ENCODE peak calls at places on chromosomes 16 and 17, in four cellular contexts. X is IMR-90, V is GM12878, B is K562. P is an unnamed sample.

GRCh38 chr17:8359769-8360168 is 16.7 kb downstream of the KRABD2 start:
- DNase-seq in X (peak), V (no peak), B (peak), P (no peak)

GRCh38 chr17:45261577-45262515 is at the start of gene SPATA32:
- DNase-seq in X (peak), V (no peak), B (no peak), P (no peak)

GRCh38 chr17:4582691-4583090 is 1.6 kb upstream of the SMTNL2 start:
- DNase-seq in X (no peak), V (no peak), B (no peak), P (no peak)

GRCh38 chr16:81597079-81597658 is 152.6 kb downstream of the CMIP start:
- DNase-seq in X (no peak), V (no peak), B (no peak), P (no peak)

GRCh38 chr17:29143894-29144293 is 36.3 kb downstream of the MYO18A start:
- DNase-seq in X (peak), V (no peak), B (peak), P (peak)

GRCh38 chr16:64428463-64428862 is 693.4 kb downstream of the CDH11 start:
- DNase-seq in X (peak), V (no peak), B (no peak), P (no peak)

GRCh38 chr17:17484451-17484899 is 7.7 kb downstream of the MED9 start:
- DNase-seq in X (peak), V (no peak), B (no peak), P (no peak)

GRCh38 chr16:57500578-57501111 is 14.4 kb upstream of the DOK4 start:
- DNase-seq in X (no peak), V (no peak), B (peak), P (no peak)

GRCh38 chr16:88282221-88283041 is 100.3 kb upstream of the ZNF469 start:
- DNase-seq in X (peak), V (no peak), B (no peak), P (peak)

GRCh38 chr17:44314031-44314430 is 5.6 kb downstream of the RUNDC3A start:
- DNase-seq in X (no peak), V (no peak), B (peak), P (no peak)

GRCh38 chr16:1112506-1113184 is 16.6 kb upstream of the C1QTNF8 start:
- DNase-seq in X (no peak), V (no peak), B (no peak), P (no peak)

GRCh38 chr17:68089881-68090280 is 54.3 kb downstream of the KPNA2 start:
- DNase-seq in X (peak), V (no peak), B (peak), P (peak)

GRCh38 chr17:65564793-65565192 is 3.3 kb upstream of the AXIN2 start:
- DNase-seq in X (peak), V (no peak), B (no peak), P (no peak)

GRCh38 chr17:22286337-22287041 is 594.2 kb downstream of the KCNJ18 start:
- DNase-seq in X (no peak), V (no peak), B (no peak), P (no peak)

GRCh38 chr17:82931696-82932060 is 91.9 kb upstream of the ZNF750 start:
- DNase-seq in X (peak), V (no peak), B (no peak), P (no peak)

GRCh38 chr16:68707341-68708152 is 29.5 kb upstream of the CDH1 start:
- DNase-seq in X (no peak), V (no peak), B (peak), P (peak)

GRCh38 chr16:86508947-86509758 is 1.2 kb upstream of the FOXF1 start:
- DNase-seq in X (peak), V (no peak), B (no peak), P (no peak)

GRCh38 chr16:26981266-26981938 is 85.3 kb upstream of the C16orf82 start:
- DNase-seq in X (peak), V (no peak), B (no peak), P (no peak)

GRCh38 chr17:46910179-46910927 is 12.6 kb upstream of the GOSR2 start:
- DNase-seq in X (no peak), V (no peak), B (no peak), P (no peak)

GRCh38 chr17:72916991-72917390 is 175.5 kb downstream of the SLC39A11 start:
- DNase-seq in X (peak), V (no peak), B (no peak), P (no peak)

GRCh38 chr16:53061701-53062159 is 6.9 kb downstream of the CHD9 start:
- DNase-seq in X (no peak), V (peak), B (no peak), P (no peak)

GRCh38 chr17:76601042-76601441 is 15.4 kb upstream of the ST6GALNAC2 start:
- DNase-seq in X (no peak), V (no peak), B (no peak), P (no peak)

GRCh38 chr17:41941158-41941557 is 10.7 kb downstream of the ODAD4 start:
- DNase-seq in X (no peak), V (no peak), B (no peak), P (no peak)

GRCh38 chr16:53282975-53283946 is 151.0 kb upstream of the RBL2 start:
- DNase-seq in X (peak), V (peak), B (peak), P (peak)

GRCh38 chr16:54069601-54070239 is 216.9 kb downstream of the IRX3 start:
- DNase-seq in X (no peak), V (no peak), B (no peak), P (no peak)

GRCh38 chr16:1152123-1152638 is 725 bp upstream of the CACNA1H start:
- DNase-seq in X (no peak), V (no peak), B (no peak), P (peak)

GRCh38 chr17:2406903-2407790 is 6.3 kb upstream of the MNT start:
- DNase-seq in X (peak), V (no peak), B (no peak), P (peak)

GRCh38 chr17:61345081-61345480 is 54.6 kb upstream of the TBX2 start:
- DNase-seq in X (no peak), V (no peak), B (no peak), P (no peak)

GRCh38 chr16:57592591-57593003 is 35.8 kb upstream of the ADGRG1 start:
- DNase-seq in X (no peak), V (no peak), B (no peak), P (no peak)

GRCh38 chr17:45246861-45247428 is 14.9 kb downstream of the SPATA32 start:
- DNase-seq in X (peak), V (no peak), B (peak), P (peak)

GRCh38 chr16:70430667-70431536 is 8.0 kb downstream of the ST3GAL2 start:
- DNase-seq in X (peak), V (peak), B (peak), P (no peak)

GRCh38 chr17:61401280-61402072 is 1.8 kb downstream of the TBX2 start:
- DNase-seq in X (peak), V (no peak), B (no peak), P (no peak)

GRCh38 chr16:82701302-82702022 is 74.7 kb downstream of the CDH13 start:
- DNase-seq in X (no peak), V (no peak), B (no peak), P (no peak)

GRCh38 chr16:17362946-17363345 is 107.8 kb downstream of the XYLT1 start:
- DNase-seq in X (peak), V (no peak), B (no peak), P (no peak)

GRCh38 chr17:71530227-71530626 is 590.6 kb upstream of the SOX9 start:
- DNase-seq in X (no peak), V (no peak), B (no peak), P (no peak)

GRCh38 chr16:4837733-4838501 is 9.2 kb downstream of the GLYR1 start:
- DNase-seq in X (no peak), V (no peak), B (no peak), P (no peak)

GRCh38 chr16:13919330-13919682 is 648 bp upstream of the ERCC4 start:
- DNase-seq in X (peak), V (no peak), B (peak), P (peak)

GRCh38 chr17:57692770-57693169 is 52.3 kb downstream of the CCDC182 start:
- DNase-seq in X (no peak), V (no peak), B (no peak), P (no peak)

GRCh38 chr17:7989781-7990655 is 12.4 kb upstream of the GUCY2D start:
- DNase-seq in X (peak), V (peak), B (peak), P (peak)

GRCh38 chr17:14407541-14407940 is 106.7 kb downstream of the HS3ST3B1 start:
- DNase-seq in X (no peak), V (no peak), B (no peak), P (no peak)

DNA sequence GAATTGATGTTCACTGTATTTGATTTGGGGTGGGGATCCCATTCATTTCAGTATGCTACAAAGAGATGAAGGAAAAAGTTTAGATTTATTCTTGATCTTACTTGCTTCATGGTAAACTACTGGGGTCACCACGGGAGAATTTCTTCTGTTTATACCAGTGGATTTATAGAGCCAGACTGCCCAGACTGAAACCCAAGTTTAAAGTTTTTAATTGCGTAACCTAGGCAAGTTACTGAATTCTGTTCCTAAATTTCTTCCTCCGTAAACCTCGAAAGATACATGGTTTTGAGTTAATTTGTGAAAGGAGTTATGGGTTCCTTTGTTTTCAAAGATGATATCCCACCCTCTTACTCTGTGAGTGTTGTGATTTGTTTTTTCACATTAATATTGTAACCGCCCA is 26.4 kb downstream of the PIGL start:
- DNase-seq in X (peak), V (no peak), B (no peak), P (no peak)
- TF ChIP-seq ELK1 in X (no peak), V (no peak), B (no peak), P (no peak)

DNA sequence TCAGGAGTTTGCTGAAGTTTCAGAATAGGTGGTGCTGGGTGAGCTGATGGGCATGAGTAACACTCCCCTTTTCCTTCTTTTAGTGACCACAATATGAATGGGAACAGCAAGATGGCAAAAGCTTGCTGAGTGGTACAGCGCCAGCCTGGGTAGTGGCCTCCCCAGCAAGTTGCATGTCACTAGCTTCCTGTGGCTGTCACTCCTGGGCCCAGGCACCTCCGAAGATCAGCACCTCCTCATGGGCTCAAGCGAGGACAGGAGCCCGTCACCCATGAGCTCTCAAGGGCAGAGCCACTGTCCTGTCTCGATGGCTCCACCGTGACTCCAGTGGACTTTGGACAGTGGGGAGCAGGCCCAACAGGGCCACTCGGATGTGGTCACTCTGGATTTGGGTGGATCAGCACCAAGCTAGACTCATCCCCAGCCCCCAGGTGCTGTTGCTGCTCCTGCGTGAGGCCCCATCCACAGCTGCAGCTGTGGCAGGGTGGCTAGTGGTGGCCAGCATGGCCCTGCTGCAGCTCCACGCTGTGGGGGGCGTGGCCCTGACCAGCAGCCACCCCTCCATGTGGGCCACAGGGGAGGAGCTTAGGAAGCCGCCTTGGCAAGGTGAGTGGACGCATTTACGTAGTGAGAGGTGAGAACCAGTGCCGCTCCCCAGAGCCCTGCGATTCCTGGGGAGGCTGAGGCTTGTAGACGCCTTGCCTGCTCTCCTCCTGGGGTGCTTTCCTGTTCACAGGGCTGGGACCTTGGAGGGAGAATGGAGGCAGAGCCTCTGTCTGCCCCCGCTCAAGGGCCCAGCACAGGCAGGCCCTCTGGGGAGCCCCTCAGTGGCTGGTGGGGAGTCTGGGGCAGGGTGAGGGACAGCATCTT is 13.6 kb upstream of the DNASE1 start:
- DNase-seq in X (no peak), V (no peak), B (peak), P (no peak)
- TF ChIP-seq ELK1 in X (no peak), V (no peak), B (no peak), P (no peak)

DNA sequence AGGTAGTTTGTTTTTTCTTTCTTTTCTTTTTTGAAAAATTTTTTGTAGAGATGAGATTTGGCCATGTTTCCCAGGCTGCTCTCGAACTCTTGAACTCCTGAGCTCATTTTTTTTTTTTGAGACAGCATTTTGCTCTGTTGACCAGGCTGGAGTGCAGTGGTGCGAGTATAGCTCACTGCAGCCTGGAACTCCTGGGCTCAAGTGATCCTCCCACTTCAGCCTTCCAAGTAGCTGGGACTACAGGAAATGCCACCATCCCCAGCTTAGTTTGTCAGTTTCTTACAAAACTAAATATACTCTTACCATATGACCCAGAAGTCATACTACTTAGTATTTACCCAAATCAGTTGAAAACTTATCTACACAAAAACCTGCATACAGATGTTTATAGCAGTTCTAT is 14.4 kb upstream of the FBXO47 start:
- DNase-seq in X (peak), V (no peak), B (no peak), P (no peak)
- TF ChIP-seq ELK1 in X (no peak), V (no peak), B (no peak), P (no peak)

GRCh38 chr17:40596261-40596919 is 31.1 kb upstream of the CCR7 start:
- DNase-seq in X (peak), V (peak), B (peak), P (peak)
- TF ChIP-seq ELK1 in X (no peak), V (no peak), B (no peak), P (no peak)

GRCh38 chr17:39229274-39229913 is 3.6 kb upstream of the STAC2 start:
- DNase-seq in X (peak), V (no peak), B (peak), P (no peak)

GRCh38 chr17:39230361-39230760 is 4.6 kb upstream of the STAC2 start:
- DNase-seq in X (no peak), V (no peak), B (no peak), P (no peak)

GRCh38 chr17:39231091-39231561 is 5.4 kb upstream of the STAC2 start:
- DNase-seq in X (no peak), V (no peak), B (no peak), P (no peak)

GRCh38 chr17:39235555-39236221 is 9.9 kb upstream of the STAC2 start:
- DNase-seq in X (peak), V (peak), B (peak), P (peak)

DNA sequence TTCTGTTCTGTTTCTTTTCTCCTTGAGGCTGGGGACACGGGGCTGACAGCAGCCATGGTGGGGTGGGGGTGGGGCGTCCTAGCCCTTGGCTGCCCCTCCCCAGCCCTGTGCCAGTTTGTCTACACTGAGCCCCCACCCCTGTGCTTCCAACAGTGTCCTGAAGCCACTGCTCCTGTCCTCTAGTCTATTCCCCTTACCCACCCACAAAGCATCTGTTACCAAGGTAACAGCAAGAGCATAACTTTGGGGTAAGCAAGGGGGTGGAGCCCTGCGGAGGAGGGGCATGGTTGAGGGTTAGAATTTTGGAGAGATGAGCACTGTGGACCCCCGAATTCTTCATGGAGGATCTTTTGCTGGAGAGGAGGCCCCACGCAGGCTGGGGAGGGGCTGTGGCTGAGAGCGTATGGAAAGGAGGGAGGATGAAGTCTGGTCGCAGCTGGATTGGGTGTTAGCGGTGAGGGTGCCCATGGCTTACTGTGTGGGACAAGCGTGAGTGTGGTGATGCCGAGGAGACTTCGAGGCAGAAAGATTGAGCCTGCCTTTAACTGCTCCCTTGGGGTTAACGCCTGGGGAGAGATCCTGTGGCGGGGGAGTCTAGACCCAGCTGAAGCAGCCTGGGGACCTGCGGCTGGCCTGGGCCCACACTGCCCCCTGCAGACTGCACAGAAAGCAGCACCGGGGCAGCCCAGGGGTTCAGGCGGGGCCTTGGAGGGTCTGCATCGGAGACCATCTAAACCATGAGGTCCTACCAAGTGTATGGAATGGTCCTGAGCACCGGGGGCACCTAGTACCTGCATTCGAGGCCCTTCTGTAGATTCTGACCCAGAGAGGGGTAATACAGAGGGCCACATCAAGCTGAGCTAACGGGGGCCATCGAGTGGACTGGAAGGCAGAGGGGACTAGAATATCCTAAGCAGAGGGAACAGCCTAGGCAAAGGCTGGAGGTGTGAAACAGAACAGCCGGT is 6.1 kb upstream of the STAC2 start:
- DNase-seq in X (peak), V (no peak), B (peak), P (peak)
- TF ChIP-seq ELK1 in X (no peak), V (no peak), B (no peak), P (no peak)

DNA sequence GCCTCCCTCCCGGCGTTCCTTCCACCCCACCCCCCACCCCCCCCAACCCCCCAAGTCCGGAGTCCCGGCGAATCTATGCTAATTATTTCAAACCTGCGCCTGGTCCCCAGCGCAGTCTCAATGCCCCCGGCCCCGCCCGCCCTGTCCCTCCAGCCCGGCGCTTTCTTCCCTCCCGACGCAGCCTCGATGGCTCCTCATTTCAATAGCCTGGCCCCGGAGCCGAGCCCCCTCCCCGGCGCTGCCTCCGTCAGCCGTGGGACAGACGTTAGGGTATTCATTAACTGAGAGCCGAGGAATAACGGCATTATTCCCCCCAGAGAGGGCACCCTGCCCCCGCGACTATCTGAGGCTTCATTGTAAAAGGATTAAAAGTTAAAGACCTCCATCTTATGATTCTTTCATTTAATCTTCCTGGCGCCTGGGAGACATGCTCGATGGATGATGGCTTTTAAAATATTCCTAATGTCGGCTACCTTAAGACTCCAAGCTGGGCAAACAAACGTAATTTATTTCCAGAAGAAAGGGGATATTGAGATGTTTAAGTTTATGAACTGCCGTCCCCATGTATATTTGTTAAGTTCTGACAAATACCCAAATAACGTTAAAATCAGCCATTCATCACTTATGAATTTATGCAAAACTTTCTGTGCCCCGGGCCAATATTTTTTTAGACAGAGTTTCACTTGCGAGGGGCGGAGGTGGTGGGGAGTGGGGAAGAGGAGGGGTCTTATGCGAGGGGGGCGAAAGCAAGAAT is 3.4 kb downstream of the NOG start:
- DNase-seq in X (no peak), V (no peak), B (no peak), P (no peak)
- TF ChIP-seq ELK1 in X (no peak), V (no peak), B (no peak), P (no peak)